ENCODE peak calls at places on chromosome 1, in four cellular contexts. V is mesenchymal stem cell; X is HL-60; N is CD8-positive, alpha-beta memory T cell. F is an unnamed sample.
A peak's percentile ranks its signal among the peaks of the same experiment; 100 is the strongest.

GRCh38 chr1:109659997-109660755 is 4.3 kb downstream of the GSTM4 start:
- DNase-seq in X (no peak), V (no peak), N (no peak), F (no peak)

GRCh38 chr1:59846209-59846894 is 31.6 kb downstream of the HOOK1 start:
- DNase-seq in V (no peak), N (no peak), X (no peak), F (no peak)

GRCh38 chr1:54278941-54279422 is 79.0 kb downstream of the MRPL37 start:
- DNase-seq in N (no peak), V (peak; percentile 56), X (no peak), F (no peak)

GRCh38 chr1:58340156-58340555 is 206.4 kb downstream of the OMA1 start:
- DNase-seq in X (no peak), N (no peak), V (no peak), F (no peak)

GRCh38 chr1:203425668-203425999 is 50.0 kb upstream of the PRELP start:
- DNase-seq in N (no peak), V (peak; percentile 80), X (no peak), F (no peak)

GRCh38 chr1:96073100-96073499 is 648.5 kb upstream of the PTBP2 start:
- DNase-seq in V (no peak), N (no peak), X (no peak), F (no peak)

GRCh38 chr1:41578712-41579335 is 94.3 kb upstream of the EDN2 start:
- DNase-seq in X (no peak), N (no peak), V (peak; percentile 43), F (no peak)

GRCh38 chr1:111441573-111442192 is 7.4 kb downstream of the WDR77 start:
- DNase-seq in N (peak; percentile 31), X (no peak), V (peak; percentile 44), F (no peak)

DNA sequence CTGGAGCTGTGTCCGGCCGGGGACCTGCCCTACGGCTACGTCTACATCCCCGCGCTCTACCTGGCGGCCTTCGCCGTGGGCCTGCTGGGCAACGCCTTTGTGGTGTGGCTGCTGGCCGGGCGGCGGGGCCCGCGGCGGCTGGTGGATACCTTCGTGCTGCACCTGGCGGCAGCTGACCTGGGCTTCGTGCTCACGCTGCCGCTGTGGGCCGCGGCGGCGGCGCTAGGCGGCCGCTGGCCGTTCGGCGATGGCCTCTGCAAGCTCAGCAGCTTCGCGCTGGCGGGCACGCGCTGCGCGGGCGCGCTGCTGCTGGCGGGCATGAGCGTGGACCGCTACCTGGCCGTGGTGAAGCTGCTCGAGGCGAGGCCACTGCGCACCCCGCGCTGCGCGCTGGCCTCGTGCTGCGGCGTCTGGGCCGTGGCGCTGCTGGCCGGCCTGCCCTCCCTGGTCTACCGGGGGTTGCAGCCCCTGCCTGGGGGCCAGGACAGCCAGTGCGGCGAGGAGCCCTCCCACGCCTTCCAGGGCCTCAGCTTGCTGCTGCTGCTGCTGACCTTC is 412 bp downstream of the GPR25 start:
- DNase-seq in X (no peak), N (no peak), V (no peak), F (no peak)
- H3K4me3 ChIP-seq in X (no peak overlapping the region), N (no peak overlapping the region), V (no peak overlapping the region), F (peak overlapping the region; percentile 26)

DNA sequence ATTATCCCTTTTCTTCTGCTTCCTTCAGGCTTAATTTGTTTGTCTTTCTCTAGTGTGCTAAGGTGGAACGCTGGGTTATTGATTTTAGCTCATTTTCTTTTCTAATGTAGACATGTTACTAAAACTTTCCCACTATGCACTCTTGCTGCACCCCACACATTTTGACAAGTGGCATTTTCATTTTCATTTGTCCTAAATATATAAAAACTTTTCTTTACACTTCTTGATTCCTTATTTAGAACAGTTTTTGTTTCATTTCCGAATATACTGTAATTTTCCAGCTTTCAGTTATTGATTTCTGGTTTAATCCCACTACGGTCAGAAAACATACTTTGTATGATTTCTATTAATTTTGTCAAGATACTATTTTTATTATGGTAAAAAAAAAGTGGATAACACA is 25.3 kb downstream of the SH3BP5L start:
- DNase-seq in V (no peak), X (no peak), N (no peak), F (no peak)
- H3K4me3 ChIP-seq in V (no peak overlapping the region), X (no peak overlapping the region), N (no peak overlapping the region), F (no peak overlapping the region)

GRCh38 chr1:43880604-43881003 is 53.0 kb upstream of the ARTN start:
- DNase-seq in X (no peak), V (no peak), N (no peak), F (no peak)

GRCh38 chr1:43879996-43880395 is 53.6 kb upstream of the ARTN start:
- DNase-seq in X (no peak), V (no peak), N (no peak), F (no peak)

GRCh38 chr1:43878440-43878839 is 55.2 kb upstream of the ARTN start:
- DNase-seq in V (no peak), N (no peak), X (no peak), F (no peak)

GRCh38 chr1:43879414-43879813 is 54.2 kb upstream of the ARTN start:
- DNase-seq in X (no peak), N (no peak), V (no peak), F (no peak)

DNA sequence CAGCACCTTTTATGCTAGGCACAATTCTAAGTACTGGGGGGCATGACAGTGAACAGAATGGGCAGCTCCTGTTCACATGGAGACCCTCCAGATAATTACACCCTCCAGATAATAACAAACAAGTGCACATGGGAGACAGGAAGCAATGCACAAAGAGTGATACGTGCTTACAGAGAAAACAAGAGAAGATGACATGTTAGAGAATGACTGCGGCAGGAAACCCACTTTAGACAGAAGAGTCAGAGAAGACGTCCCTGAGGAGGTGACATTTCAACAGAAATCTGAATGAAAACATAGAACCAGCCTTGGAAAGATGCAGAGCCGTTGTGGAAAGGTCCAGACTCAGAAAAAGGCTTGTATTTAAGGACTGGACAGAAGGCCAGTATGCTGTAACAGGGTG is 54.7 kb upstream of the ARTN start:
- DNase-seq in X (no peak), V (no peak), N (no peak), F (no peak)
- H3K4me3 ChIP-seq in X (no peak overlapping the region), V (no peak overlapping the region), N (no peak overlapping the region), F (no peak overlapping the region)

GRCh38 chr1:180920702-180921101 is 8.0 kb downstream of the KIAA1614 start:
- DNase-seq in X (no peak), V (no peak), N (no peak), F (no peak)
- H3K4me3 ChIP-seq in X (no peak overlapping the region), V (no peak overlapping the region), N (no peak overlapping the region), F (no peak overlapping the region)

GRCh38 chr1:26278303-26278702 is 1.6 kb upstream of the SH3BGRL3 start:
- DNase-seq in N (no peak), V (peak; percentile 83), X (no peak), F (no peak)
- H3K4me3 ChIP-seq in N (no peak overlapping the region), V (no peak overlapping the region), X (no peak overlapping the region), F (no peak overlapping the region)

GRCh38 chr1:6275826-6276764 is 15.2 kb upstream of the GPR153 start:
- DNase-seq in N (no peak), V (peak; percentile 93), X (no peak), F (no peak)
- H3K4me3 ChIP-seq in N (no peak overlapping the region), V (no peak overlapping the region), X (no peak overlapping the region), F (no peak overlapping the region)